ENCODE peak calls at places on chromosomes 7 and 10, in six cellular contexts. B is GM12878, Z is SK-N-SH, E is HCT116, L is HepG2, S is K562. O is an unnamed sample.
A peak's percentile ranks its signal among the peaks of the same experiment; 100 is the strongest.

GRCh38 chr10:78731675-78732074 is 337.1 kb upstream of the ZMIZ1 start:
- DNase-seq in B (no peak), Z (no peak), E (no peak), L (no peak), S (no peak), O (no peak)

GRCh38 chr7:44235582-44236332 is 35.0 kb downstream of the YKT6 start:
- DNase-seq in B (no peak), Z (peak; percentile 94), E (no peak), L (no peak), S (no peak), O (no peak)

GRCh38 chr10:69486922-69487730 is 35.9 kb downstream of the TSPAN15 start:
- DNase-seq in B (no peak), Z (peak; percentile 68), E (no peak), L (no peak), S (no peak), O (no peak)

GRCh38 chr7:150719960-150720891 is 3.8 kb downstream of the GIMAP1 start:
- DNase-seq in B (no peak), Z (no peak), E (no peak), L (no peak), S (no peak), O (no peak)

GRCh38 chr10:77939561-77940001 is 13.0 kb upstream of the DLG5 start:
- DNase-seq in B (no peak), Z (no peak), E (no peak), L (no peak), S (no peak), O (no peak)

GRCh38 chr7:21251166-21251806 is 176.6 kb upstream of the SP4 start:
- DNase-seq in B (no peak), Z (no peak), E (no peak), L (peak; percentile 65), S (no peak), O (no peak)

GRCh38 chr10:6579904-6580278 is at the start of gene PRKCQ:
- DNase-seq in B (no peak), Z (no peak), E (no peak), L (no peak), S (no peak), O (no peak)

GRCh38 chr7:85686410-85687181 is 499.7 kb upstream of the SEMA3D start:
- DNase-seq in B (no peak), Z (no peak), E (no peak), L (no peak), S (no peak), O (no peak)

GRCh38 chr10:1552881-1553595 is 184.3 kb downstream of the ADARB2 start:
- DNase-seq in B (no peak), Z (no peak), E (no peak), L (no peak), S (no peak), O (no peak)

GRCh38 chr10:115171392-115171960 is 78.3 kb downstream of the ATRNL1 start:
- DNase-seq in B (no peak), Z (peak; percentile 3), E (peak; percentile 7), L (no peak), S (no peak), O (no peak)

GRCh38 chr10:57977262-57977661 is 290.4 kb downstream of the IPMK start:
- DNase-seq in B (no peak), Z (no peak), E (no peak), L (no peak), S (no peak), O (no peak)

GRCh38 chr10:57972783-57973182 is 294.9 kb downstream of the IPMK start:
- DNase-seq in B (no peak), Z (no peak), E (no peak), L (no peak), S (no peak), O (no peak)

GRCh38 chr10:57968328-57969016 is 299.2 kb downstream of the IPMK start:
- DNase-seq in B (no peak), Z (no peak), E (no peak), L (no peak), S (no peak), O (no peak)

GRCh38 chr10:57973451-57973850 is 294.2 kb downstream of the IPMK start:
- DNase-seq in B (no peak), Z (no peak), E (no peak), L (no peak), S (no peak), O (no peak)
- TF ChIP-seq REST in B (no peak), Z (no peak), E (no peak), L (no peak), S (no peak), O (no peak)

DNA sequence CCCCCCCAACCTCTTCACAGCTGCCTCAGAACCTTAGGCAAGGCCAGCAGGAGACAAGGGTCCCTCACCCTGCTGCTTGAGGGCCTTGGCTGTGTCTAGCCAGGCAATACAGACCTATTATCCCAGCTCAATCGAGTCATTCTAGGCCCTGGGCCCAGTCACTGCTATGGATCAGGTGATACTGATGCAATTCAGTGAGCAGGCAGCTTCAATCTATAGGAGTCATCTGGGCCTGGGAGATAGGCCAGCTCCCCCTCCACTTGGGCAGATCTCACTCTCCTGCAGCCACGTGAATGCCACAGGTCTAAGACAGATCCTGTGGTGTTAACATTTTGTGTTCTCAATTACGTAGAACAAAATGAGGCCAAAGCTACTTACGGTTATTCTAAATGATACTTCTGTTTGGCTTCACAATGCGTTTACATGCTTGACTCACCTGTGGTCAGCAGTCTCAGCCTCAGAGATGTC is 68.0 kb upstream of the LRRC4 start:
- DNase-seq in B (no peak), Z (no peak), E (no peak), L (no peak), S (peak; percentile 84), O (peak; percentile 56)
- TF ChIP-seq SIN3A in B (no peak), Z (no peak), E (no peak), L (no peak), S (no peak), O (no peak)

GRCh38 chr10:63246361-63246760 is 113.2 kb downstream of the NRBF2 start:
- DNase-seq in B (no peak), Z (no peak), E (no peak), L (no peak), S (no peak), O (no peak)
- TF ChIP-seq REST in B (no peak), Z (no peak), E (no peak), L (no peak), S (no peak), O (no peak)

GRCh38 chr10:99937630-99938029 is 72.1 kb downstream of the DNMBP start:
- DNase-seq in B (peak; percentile 48), Z (no peak), E (no peak), L (no peak), S (no peak), O (no peak)
- TF ChIP-seq SIN3A in B (no peak), Z (no peak), E (no peak), L (no peak), S (no peak), O (no peak)

GRCh38 chr7:73606801-73607691 is 17.3 kb downstream of the MLXIPL start:
- DNase-seq in B (no peak), Z (peak; percentile 98), E (no peak), L (peak; percentile 33), S (peak; percentile 89), O (no peak)

GRCh38 chr7:73599151-73599882 is 20.9 kb upstream of the TBL2 start:
- DNase-seq in B (no peak), Z (no peak), E (no peak), L (no peak), S (no peak), O (no peak)

GRCh38 chr7:73599916-73600315 is 21.5 kb upstream of the TBL2 start:
- DNase-seq in B (no peak), Z (no peak), E (no peak), L (no peak), S (no peak), O (no peak)

GRCh38 chr7:73605601-73606220 is 18.6 kb downstream of the MLXIPL start:
- DNase-seq in B (no peak), Z (no peak), E (no peak), L (no peak), S (no peak), O (no peak)

DNA sequence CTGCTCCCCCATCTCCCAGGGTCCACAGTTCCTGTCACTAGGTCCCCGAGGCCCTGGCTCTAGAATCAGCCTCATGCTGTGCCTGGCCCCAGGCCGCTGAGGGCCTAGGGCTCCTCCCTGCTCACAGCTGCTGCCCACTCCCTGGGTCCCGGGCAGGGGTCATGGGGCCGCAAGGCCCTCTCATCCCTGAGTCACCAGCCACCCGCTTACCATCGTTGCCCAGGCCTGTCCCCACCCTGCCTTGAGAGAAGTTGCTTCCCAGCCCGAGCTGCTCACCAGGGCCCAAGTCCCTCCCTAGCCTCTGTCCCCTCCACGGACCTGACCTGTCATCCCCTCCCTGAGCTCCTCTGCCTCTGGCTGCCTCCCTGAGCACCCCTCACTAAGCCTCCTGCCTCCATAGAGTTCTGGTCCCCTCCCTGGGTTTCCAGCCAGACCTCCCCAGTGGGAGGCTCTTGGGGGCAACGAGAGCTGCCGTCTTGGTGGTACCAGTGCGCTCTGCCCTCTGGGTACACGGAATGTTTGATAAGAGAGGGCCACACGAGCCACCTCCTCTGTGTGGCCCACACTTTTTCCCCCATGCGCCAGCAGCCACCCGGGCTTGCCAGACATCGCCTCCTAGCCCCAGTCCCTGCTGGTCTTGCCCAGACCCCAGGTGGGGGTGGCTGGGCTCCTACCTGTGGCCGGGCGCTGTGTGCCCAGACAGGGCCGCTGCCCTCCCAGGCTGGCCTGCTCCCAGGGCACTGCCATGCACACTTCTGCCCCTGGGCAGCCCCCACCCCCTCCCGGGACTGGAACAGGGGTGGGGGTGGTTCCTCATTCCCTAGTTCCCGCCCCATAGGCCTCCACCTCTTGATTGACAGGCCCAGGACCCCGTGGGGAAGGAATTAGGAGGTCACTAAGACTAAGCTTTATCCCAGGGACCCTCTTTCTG is 21.3 kb downstream of the MLXIPL start:
- DNase-seq in B (no peak), Z (no peak), E (no peak), L (no peak), S (no peak), O (no peak)
- TF ChIP-seq REST in B (no peak), Z (no peak), E (no peak), L (no peak), S (no peak), O (no peak)

DNA sequence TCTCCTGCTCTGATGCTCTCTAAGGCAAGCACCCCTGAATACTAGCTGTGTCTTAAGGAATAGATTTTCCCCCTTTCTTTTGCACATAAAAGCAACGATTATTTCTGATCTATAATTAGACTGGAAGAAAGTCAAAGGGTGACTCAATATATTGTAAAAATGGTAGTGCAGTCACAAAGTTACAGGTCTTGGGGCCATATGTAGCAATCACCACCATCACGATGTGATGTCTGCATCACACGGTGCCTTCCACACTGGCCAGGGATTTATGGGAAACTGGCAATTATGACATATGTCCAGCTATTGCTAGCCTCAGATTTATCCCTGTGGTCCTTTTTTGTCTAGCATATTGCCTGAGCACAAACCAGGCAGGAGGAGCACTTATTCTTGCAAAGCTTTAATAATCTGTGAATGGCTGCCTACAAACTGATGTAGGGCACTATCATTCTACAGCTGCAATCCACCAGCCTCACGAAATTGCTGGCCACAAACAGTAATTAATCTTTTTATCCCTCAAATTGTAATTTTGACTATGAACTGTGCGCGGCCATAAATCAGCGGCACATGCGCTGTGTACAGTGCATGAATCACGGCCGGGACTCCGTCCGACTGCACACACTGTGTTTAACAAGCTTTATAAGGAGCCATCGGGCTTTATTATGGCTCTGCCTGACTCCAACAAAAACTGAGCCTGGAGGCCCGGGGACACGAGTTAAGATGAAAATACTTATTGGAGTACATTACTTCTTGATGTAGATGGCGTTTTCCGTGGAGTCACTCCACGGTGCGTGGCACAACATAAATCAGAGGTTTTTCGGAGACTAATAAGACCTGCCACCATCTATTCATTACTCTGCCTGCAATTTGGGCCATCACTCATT is 115.3 kb downstream of the EBF3 start:
- DNase-seq in B (no peak), Z (no peak), E (no peak), L (no peak), S (no peak), O (no peak)
- TF ChIP-seq SIN3A in B (no peak), Z (no peak), E (no peak), L (no peak), S (no peak), O (no peak)

O was measured in Panc1.